ENCODE peak calls at places on chromosome 5, in five cellular contexts. E, N, M, G and U are unnamed samples.

GRCh38 chr5:92544567-92544966 is 1036.5 kb downstream of the NR2F1-AS1 start:
- DNase-seq in M (no peak), E (no peak), N (no peak), G (no peak), U (no peak)

GRCh38 chr5:135535820-135536801 is at the start of gene NEUROG1:
- DNase-seq in G (no peak), M (no peak), N (no peak), E (no peak), U (no peak)

GRCh38 chr5:179763215-179763945 is 30.4 kb upstream of the LTC4S start:
- DNase-seq in M (peak; percentile 36), E (peak; percentile 11), N (peak; percentile 56), G (peak; percentile 60), U (peak; percentile 59)

GRCh38 chr5:1108008-1108864 is 3.6 kb downstream of the SLC12A7 start:
- DNase-seq in E (no peak), G (no peak), N (no peak), M (no peak), U (no peak)

GRCh38 chr5:136766456-136766855 is 401.1 kb upstream of the TRPC7 start:
- DNase-seq in G (no peak), M (no peak), N (no peak), E (no peak), U (no peak)

GRCh38 chr5:76472338-76473336 is 69.6 kb downstream of the IQGAP2 start:
- DNase-seq in G (no peak), N (no peak), E (no peak), M (peak; percentile 14), U (peak; percentile 20)

GRCh38 chr5:150787659-150788058 is 9.1 kb downstream of the SMIM3 start:
- DNase-seq in M (no peak), N (no peak), G (no peak), E (no peak), U (no peak)

GRCh38 chr5:45335978-45336377 is 360.2 kb downstream of the HCN1 start:
- DNase-seq in M (no peak), E (no peak), N (no peak), G (no peak), U (no peak)

GRCh38 chr5:167895899-167896659 is 395.4 kb upstream of the WWC1 start:
- DNase-seq in N (no peak), E (no peak), G (no peak), M (no peak), U (no peak)

GRCh38 chr5:135141303-135142268 is 107.6 kb upstream of the PITX1 start:
- DNase-seq in N (no peak), G (no peak), M (no peak), E (no peak), U (no peak)

GRCh38 chr5:178083942-178084341 is 29.4 kb upstream of the N4BP3 start:
- DNase-seq in M (no peak), E (no peak), N (no peak), G (no peak), U (no peak)

GRCh38 chr5:142283304-142283703 is 41.5 kb downstream of the SPRY4 start:
- DNase-seq in E (no peak), G (no peak), M (no peak), N (no peak), U (no peak)

GRCh38 chr5:14054965-14055963 is 87.9 kb upstream of the TRIO start:
- DNase-seq in N (no peak), M (no peak), G (no peak), E (no peak), U (no peak)

GRCh38 chr5:109898547-109899544 is 209.1 kb downstream of the MAN2A1 start:
- DNase-seq in E (no peak), G (no peak), N (peak; percentile 28), M (no peak), U (no peak)

GRCh38 chr5:155850411-155850810 is 476.6 kb upstream of the SGCD start:
- DNase-seq in N (no peak), G (no peak), E (no peak), M (no peak), U (no peak)

GRCh38 chr5:143262393-143263174 is 140.9 kb downstream of the NR3C1 start:
- DNase-seq in N (no peak), M (no peak), G (peak; percentile 90), E (no peak), U (no peak)

GRCh38 chr5:68033961-68034581 is 181.5 kb upstream of the PIK3R1 start:
- DNase-seq in G (no peak), N (no peak), M (no peak), E (no peak), U (no peak)

GRCh38 chr5:61245936-61246335 is 83.7 kb upstream of the SMIM15 start:
- DNase-seq in M (no peak), G (no peak), E (no peak), N (no peak), U (no peak)

GRCh38 chr5:36723921-36724320 is 117.5 kb downstream of the SLC1A3 start:
- DNase-seq in N (no peak), G (no peak), E (no peak), M (no peak), U (no peak)

GRCh38 chr5:141811287-141812155 is 66.7 kb downstream of the PCDH1 start:
- DNase-seq in G (no peak), N (peak; percentile 40), M (peak; percentile 15), E (no peak), U (no peak)

GRCh38 chr5:108935602-108936001 is 187.9 kb downstream of the FER start:
- DNase-seq in M (no peak), E (no peak), G (no peak), N (no peak), U (no peak)

GRCh38 chr5:161966544-161966943 is 101.0 kb upstream of the GABRG2 start:
- DNase-seq in G (no peak), E (no peak), N (peak; percentile 55), M (no peak), U (no peak)

GRCh38 chr5:160165137-160166068 is 46.2 kb upstream of the PWWP2A start:
- DNase-seq in G (peak; percentile 98), M (peak; percentile 4), N (peak; percentile 90), E (no peak), U (no peak)

GRCh38 chr5:82863260-82863659 is 213.9 kb downstream of the TMEM167A start:
- DNase-seq in M (no peak), G (no peak), N (peak; percentile 16), E (no peak), U (no peak)

GRCh38 chr5:10400834-10401233 is 40.8 kb upstream of the ROPN1L start:
- DNase-seq in N (peak; percentile 20), E (no peak), M (no peak), G (peak; percentile 43), U (no peak)

GRCh38 chr5:54215233-54215736 is 95.1 kb downstream of the ARL15 start:
- DNase-seq in M (no peak), G (no peak), E (no peak), N (no peak), U (no peak)